ENCODE peak calls at places on chromosomes 2 and 18, in nine cellular contexts. R is adrenal gland; J is CD8-positive, alpha-beta memory T cell; O is naive thymus-derived CD4-positive, alpha-beta T cell; G is stimulated activated CD8-positive, alpha-beta memory T cell treated with anti-CD3 and anti-CD28 coated beads, Interleukin-7, amount 100 ng/mL, for 1 hour; I is LHCN-M2; P is GM03348; V is GM12865; X is activated CD8-positive, alpha-beta T cell treated with anti-CD3 and anti-CD28 coated beads, Interleukin-2, amount 10 ng/mL, durations not matched to agents 7 days and 5 days. U is an unnamed sample.

GRCh38 chr2:201696151-201696659 is 2.2 kb downstream of the MPP4 start:
- DNase-seq in R (peak), J (no peak), O (no peak), G (no peak), I (peak), P (peak), V (no peak), X (no peak), U (peak)

GRCh38 chr2:11709293-11709692 is 37.1 kb upstream of the LPIN1 start:
- DNase-seq in R (no peak), J (no peak), O (no peak), G (no peak), I (no peak), P (no peak), V (no peak), X (no peak), U (no peak)

GRCh38 chr2:44753552-44754285 is 187.8 kb upstream of the SIX3 start:
- DNase-seq in R (no peak), J (no peak), O (no peak), G (no peak), I (peak), P (peak), V (peak), X (peak), U (no peak)

GRCh38 chr18:46156124-46156745 is 52.0 kb downstream of the HAUS1 start:
- DNase-seq in R (no peak), J (no peak), O (no peak), G (no peak), I (no peak), P (no peak), V (no peak), X (peak), U (no peak)

GRCh38 chr2:240205348-240205747 is 64.9 kb upstream of the OTOS start:
- DNase-seq in R (peak), J (no peak), O (no peak), G (no peak), I (peak), P (peak), V (no peak), X (no peak), U (peak)

GRCh38 chr2:86695053-86695691 is 24.9 kb upstream of the RMND5A start:
- DNase-seq in R (no peak), J (no peak), O (no peak), G (no peak), I (peak), P (no peak), V (no peak), X (no peak), U (no peak)

GRCh38 chr18:56199580-56200320 is 438.6 kb downstream of the TXNL1 start:
- DNase-seq in R (peak), J (no peak), O (no peak), G (no peak), I (no peak), P (no peak), V (no peak), X (no peak), U (no peak)

GRCh38 chr18:50633992-50634391 is 74.1 kb downstream of the MAPK4 start:
- DNase-seq in R (no peak), J (no peak), O (no peak), G (no peak), I (no peak), P (no peak), V (no peak), X (no peak), U (no peak)

GRCh38 chr18:48074929-48075706 is 144.7 kb upstream of the SMAD2 start:
- DNase-seq in R (peak), J (no peak), O (no peak), G (no peak), I (no peak), P (no peak), V (no peak), X (no peak), U (no peak)

GRCh38 chr2:163601377-163601776 is 134.4 kb downstream of the FIGN start:
- DNase-seq in R (no peak), J (no peak), O (no peak), G (no peak), I (no peak), P (no peak), V (no peak), X (no peak), U (no peak)

GRCh38 chr2:78718483-78718882 is 307.0 kb upstream of the REG3G start:
- DNase-seq in R (no peak), J (no peak), O (no peak), G (no peak), I (no peak), P (no peak), V (no peak), X (no peak), U (peak)

GRCh38 chr2:189350515-189351209 is 90.6 kb upstream of the WDR75 start:
- DNase-seq in R (peak), J (no peak), O (no peak), G (no peak), I (peak), P (peak), V (no peak), X (no peak), U (no peak)

GRCh38 chr2:161844845-161845244 is 220.6 kb downstream of the SLC4A10 start:
- DNase-seq in R (no peak), J (no peak), O (no peak), G (no peak), I (no peak), P (no peak), V (no peak), X (no peak), U (no peak)

U was measured in HS-5.